ENCODE peak calls at places on chromosomes 12 and 14, in five cellular contexts. R, V, Q, W and S are unnamed samples.

GRCh38 chr14:58796636-58797429 is 159.1 kb downstream of the DACT1 start:
- DNase-seq in R (no peak), V (no peak), Q (peak; percentile 55), W (peak; percentile 34), S (peak; percentile 60)

GRCh38 chr12:6533653-6534157 is 612 bp upstream of the GAPDH start:
- DNase-seq in R (peak; percentile 75), V (peak; percentile 87), Q (peak; percentile 93), W (peak; percentile 80), S (peak; percentile 83)

GRCh38 chr12:46667547-46667946 is 158.2 kb downstream of the SLC38A4 start:
- DNase-seq in R (no peak), V (no peak), Q (no peak), W (peak; percentile 16), S (no peak)

GRCh38 chr14:74457511-74457910 is 31.5 kb upstream of the SYNDIG1L start:
- DNase-seq in R (no peak), V (no peak), Q (no peak), W (no peak), S (no peak)

GRCh38 chr12:73623421-73623820 is 914.2 kb upstream of the ATXN7L3B start:
- DNase-seq in R (no peak), V (no peak), Q (no peak), W (no peak), S (no peak)

GRCh38 chr12:56158926-56159461 is 835 bp downstream of the MYL6 start:
- DNase-seq in R (peak; percentile 46), V (peak; percentile 81), Q (peak; percentile 22), W (peak; percentile 78), S (no peak)

GRCh38 chr12:95266250-95266649 is 48.6 kb downstream of the VEZT start:
- DNase-seq in R (no peak), V (no peak), Q (no peak), W (no peak), S (no peak)

GRCh38 chr14:101933209-101933608 is 31.2 kb upstream of the DYNC1H1 start:
- DNase-seq in R (no peak), V (peak; percentile 46), Q (no peak), W (no peak), S (no peak)

GRCh38 chr12:16984484-16984883 is 378.5 kb upstream of the LMO3 start:
- DNase-seq in R (no peak), V (no peak), Q (peak; percentile 71), W (no peak), S (no peak)

DNA sequence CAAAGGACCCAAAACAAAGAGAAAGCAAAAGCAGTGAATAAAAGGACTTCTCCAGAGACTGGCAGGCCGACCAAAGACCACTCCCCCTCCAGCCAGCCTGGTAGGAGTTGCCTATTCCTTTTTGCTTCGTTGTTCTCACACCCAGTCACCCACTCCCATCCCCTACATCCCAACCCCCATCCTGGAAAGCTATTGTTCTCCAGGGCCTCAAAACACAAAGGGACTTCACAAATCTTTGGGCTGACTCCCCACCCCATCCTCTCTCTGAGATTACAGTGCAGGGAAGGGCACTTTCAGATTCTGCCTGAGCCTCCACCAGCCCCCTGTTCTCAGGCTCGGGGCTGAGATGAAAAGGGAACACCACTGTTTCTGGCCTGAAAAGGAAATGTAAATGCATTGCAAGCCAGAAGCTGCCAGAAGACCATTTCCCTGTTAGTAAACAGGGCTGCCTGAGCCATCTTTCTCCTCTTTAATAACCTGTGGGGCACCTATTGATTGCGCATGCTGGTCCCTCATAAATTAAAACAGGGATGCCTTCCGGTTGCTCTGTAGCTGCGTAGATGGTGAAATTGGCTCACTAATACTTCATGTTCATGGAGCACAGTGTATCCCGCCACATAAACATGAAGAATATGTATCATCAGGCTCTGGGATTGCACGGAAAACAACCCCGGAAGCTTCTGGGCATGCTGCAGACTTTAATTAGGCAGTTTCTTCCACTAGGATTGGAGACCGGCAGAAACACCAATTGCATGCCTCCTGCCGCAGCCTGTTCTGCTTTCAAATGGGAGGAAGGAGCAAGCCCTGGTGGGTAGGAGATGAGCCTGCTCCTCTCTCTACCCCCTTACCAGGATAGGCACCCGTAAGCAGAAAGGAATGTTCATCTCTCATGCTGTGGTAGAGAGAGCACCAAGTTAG is 130.3 kb upstream of the FUT8 start:
- DNase-seq in R (peak; percentile 37), V (no peak), Q (peak; percentile 58), W (peak; percentile 83), S (peak; percentile 67)
- TF ChIP-seq CTCF in R (no peak), V (no peak), Q (no peak), W (peak; percentile 8), S (no peak)

GRCh38 chr14:34806257-34806656 is 68.9 kb downstream of the BAZ1A start:
- DNase-seq in R (no peak), V (no peak), Q (no peak), W (no peak), S (no peak)
- TF ChIP-seq CTCF in R (no peak), V (no peak), Q (no peak), W (no peak), S (no peak)

GRCh38 chr12:62802981-62803380 is 132.0 kb downstream of the PPM1H start:
- DNase-seq in R (no peak), V (no peak), Q (no peak), W (peak; percentile 75), S (no peak)
- TF ChIP-seq CTCF in R (no peak), V (no peak), Q (no peak), W (peak; percentile 58), S (no peak)

DNA sequence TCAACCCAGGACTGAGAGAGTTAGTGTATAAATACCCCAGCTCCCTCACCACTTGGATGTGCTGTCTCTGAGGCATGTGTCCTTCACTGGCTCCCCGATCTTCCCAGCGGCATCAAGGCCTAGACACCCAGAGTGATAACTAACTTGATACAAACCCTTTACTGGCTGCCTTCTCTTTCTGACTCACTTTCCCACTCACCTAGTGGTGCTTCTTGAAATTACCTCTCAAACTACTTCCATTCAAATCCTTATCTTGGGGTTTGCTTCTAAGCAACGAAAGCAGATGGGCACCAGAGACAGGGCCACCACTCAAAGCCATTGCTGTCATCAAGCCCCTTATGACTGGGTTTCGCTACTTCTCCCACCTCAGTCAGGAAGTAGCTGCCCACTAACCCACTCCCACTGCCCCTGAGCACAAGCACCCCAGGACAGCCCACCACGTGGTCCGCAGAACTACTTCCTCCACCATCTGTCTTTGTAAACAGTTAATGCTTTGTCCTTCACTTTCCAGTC is 17.2 kb downstream of the ZFP36L1 start:
- DNase-seq in R (no peak), V (peak; percentile 10), Q (no peak), W (no peak), S (no peak)
- TF ChIP-seq CTCF in R (peak; percentile 52), V (no peak), Q (peak; percentile 5), W (peak; percentile 1), S (peak; percentile 32)

GRCh38 chr12:76040461-76040860 is 8.9 kb upstream of the PHLDA1 start:
- DNase-seq in R (no peak), V (no peak), Q (no peak), W (no peak), S (no peak)
- TF ChIP-seq CTCF in R (no peak), V (no peak), Q (no peak), W (no peak), S (no peak)